ENCODE peak calls at places on chromosomes 11 and 22, in five cellular contexts. One of them, this sample, is unnamed.

GRCh38 chr11:1049911-1050580 is 13.5 kb upstream of the MUC6 start:
- DNase-seq in activated B cell treated with CpG ODN at 0.5 μM for 24 hours: no peak
- DNase-seq in cardiac fibroblast: no peak
- DNase-seq in T-helper 1 cell: peak
- DNase-seq in amygdala: no peak
- DNase-seq in this sample: no peak

GRCh38 chr11:130179396-130180306 is 20.1 kb downstream of the ST14 start:
- DNase-seq in activated B cell treated with CpG ODN at 0.5 μM for 24 hours: no peak
- DNase-seq in cardiac fibroblast: no peak
- DNase-seq in T-helper 1 cell: no peak
- DNase-seq in amygdala: no peak
- DNase-seq in this sample: no peak

GRCh38 chr11:15920856-15921629 is 435.3 kb downstream of the SOX6 start:
- DNase-seq in activated B cell treated with CpG ODN at 0.5 μM for 24 hours: no peak
- DNase-seq in cardiac fibroblast: peak
- DNase-seq in T-helper 1 cell: no peak
- DNase-seq in amygdala: no peak
- DNase-seq in this sample: no peak

GRCh38 chr11:43145653-43146052 is 166.1 kb upstream of the API5 start:
- DNase-seq in activated B cell treated with CpG ODN at 0.5 μM for 24 hours: no peak
- DNase-seq in cardiac fibroblast: no peak
- DNase-seq in T-helper 1 cell: no peak
- DNase-seq in amygdala: no peak
- DNase-seq in this sample: no peak

GRCh38 chr11:69892237-69892985 is 73.2 kb upstream of the FGF3 start:
- DNase-seq in activated B cell treated with CpG ODN at 0.5 μM for 24 hours: no peak
- DNase-seq in cardiac fibroblast: no peak
- DNase-seq in T-helper 1 cell: no peak
- DNase-seq in amygdala: no peak
- DNase-seq in this sample: no peak

GRCh38 chr11:27701262-27702105 is 1.2 kb upstream of the BDNF start:
- DNase-seq in activated B cell treated with CpG ODN at 0.5 μM for 24 hours: no peak
- DNase-seq in cardiac fibroblast: peak
- DNase-seq in T-helper 1 cell: no peak
- DNase-seq in amygdala: no peak
- DNase-seq in this sample: no peak

GRCh38 chr11:10486161-10486840 is 31.2 kb downstream of the AMPD3 start:
- DNase-seq in activated B cell treated with CpG ODN at 0.5 μM for 24 hours: no peak
- DNase-seq in cardiac fibroblast: no peak
- DNase-seq in T-helper 1 cell: no peak
- DNase-seq in amygdala: no peak
- DNase-seq in this sample: no peak

GRCh38 chr11:77813256-77813655 is 7.3 kb downstream of the RSF1 start:
- DNase-seq in activated B cell treated with CpG ODN at 0.5 μM for 24 hours: no peak
- DNase-seq in cardiac fibroblast: no peak
- DNase-seq in T-helper 1 cell: no peak
- DNase-seq in amygdala: no peak
- DNase-seq in this sample: no peak

GRCh38 chr11:108518581-108518980 is 20.4 kb upstream of the POGLUT3 start:
- DNase-seq in activated B cell treated with CpG ODN at 0.5 μM for 24 hours: no peak
- DNase-seq in cardiac fibroblast: no peak
- DNase-seq in T-helper 1 cell: no peak
- DNase-seq in amygdala: no peak
- DNase-seq in this sample: no peak

GRCh38 chr22:26170112-26170492 is 840 bp downstream of the SEZ6L start:
- DNase-seq in activated B cell treated with CpG ODN at 0.5 μM for 24 hours: no peak
- DNase-seq in cardiac fibroblast: no peak
- DNase-seq in T-helper 1 cell: no peak
- DNase-seq in amygdala: no peak
- DNase-seq in this sample: no peak

GRCh38 chr22:25100972-25101371 is 98.7 kb upstream of the CRYBB3 start:
- DNase-seq in activated B cell treated with CpG ODN at 0.5 μM for 24 hours: no peak
- DNase-seq in cardiac fibroblast: no peak
- DNase-seq in T-helper 1 cell: no peak
- DNase-seq in amygdala: no peak
- DNase-seq in this sample: no peak

GRCh38 chr22:49838771-49839717 is 11.4 kb upstream of the BRD1 start:
- DNase-seq in activated B cell treated with CpG ODN at 0.5 μM for 24 hours: peak
- DNase-seq in cardiac fibroblast: no peak
- DNase-seq in T-helper 1 cell: peak
- DNase-seq in amygdala: no peak
- DNase-seq in this sample: peak

GRCh38 chr11:18243783-18244362 is 4.6 kb downstream of the SAA2 start:
- DNase-seq in activated B cell treated with CpG ODN at 0.5 μM for 24 hours: no peak
- DNase-seq in cardiac fibroblast: peak
- DNase-seq in T-helper 1 cell: peak
- DNase-seq in amygdala: no peak
- DNase-seq in this sample: peak

GRCh38 chr22:45516923-45517675 is 14.4 kb downstream of the FBLN1 start:
- DNase-seq in activated B cell treated with CpG ODN at 0.5 μM for 24 hours: no peak
- DNase-seq in cardiac fibroblast: no peak
- DNase-seq in T-helper 1 cell: no peak
- DNase-seq in amygdala: no peak
- DNase-seq in this sample: no peak

GRCh38 chr11:65432686-65433582 is 10.3 kb downstream of the NEAT1 start:
- DNase-seq in activated B cell treated with CpG ODN at 0.5 μM for 24 hours: no peak
- DNase-seq in cardiac fibroblast: peak
- DNase-seq in T-helper 1 cell: no peak
- DNase-seq in amygdala: no peak
- DNase-seq in this sample: no peak

GRCh38 chr11:65791719-65792213 is 4.9 kb downstream of the OVOL1 start:
- DNase-seq in activated B cell treated with CpG ODN at 0.5 μM for 24 hours: peak
- DNase-seq in cardiac fibroblast: no peak
- DNase-seq in T-helper 1 cell: no peak
- DNase-seq in amygdala: no peak
- DNase-seq in this sample: peak

GRCh38 chr11:8089791-8090510 is 8.9 kb downstream of the TUB start:
- DNase-seq in activated B cell treated with CpG ODN at 0.5 μM for 24 hours: no peak
- DNase-seq in cardiac fibroblast: no peak
- DNase-seq in T-helper 1 cell: no peak
- DNase-seq in amygdala: no peak
- DNase-seq in this sample: no peak

GRCh38 chr11:134792044-134792443 is 380.0 kb upstream of the B3GAT1 start:
- DNase-seq in activated B cell treated with CpG ODN at 0.5 μM for 24 hours: no peak
- DNase-seq in cardiac fibroblast: no peak
- DNase-seq in T-helper 1 cell: no peak
- DNase-seq in amygdala: no peak
- DNase-seq in this sample: no peak

GRCh38 chr11:33376331-33377099 is 119.3 kb downstream of the HIPK3 start:
- DNase-seq in activated B cell treated with CpG ODN at 0.5 μM for 24 hours: no peak
- DNase-seq in cardiac fibroblast: peak
- DNase-seq in T-helper 1 cell: no peak
- DNase-seq in amygdala: no peak
- DNase-seq in this sample: no peak

GRCh38 chr11:132032555-132032954 is 662.1 kb downstream of the NTM start:
- DNase-seq in activated B cell treated with CpG ODN at 0.5 μM for 24 hours: no peak
- DNase-seq in cardiac fibroblast: peak
- DNase-seq in T-helper 1 cell: no peak
- DNase-seq in amygdala: no peak
- DNase-seq in this sample: no peak

GRCh38 chr11:113401718-113402117 is 14.1 kb downstream of the ANKK1 start:
- DNase-seq in activated B cell treated with CpG ODN at 0.5 μM for 24 hours: no peak
- DNase-seq in cardiac fibroblast: peak
- DNase-seq in T-helper 1 cell: no peak
- DNase-seq in amygdala: no peak
- DNase-seq in this sample: no peak

GRCh38 chr11:72673943-72674828 is at the start of gene PDE2A:
- DNase-seq in activated B cell treated with CpG ODN at 0.5 μM for 24 hours: no peak
- DNase-seq in cardiac fibroblast: no peak
- DNase-seq in T-helper 1 cell: no peak
- DNase-seq in amygdala: peak
- DNase-seq in this sample: no peak

GRCh38 chr11:117535201-117535869 is 207.7 kb downstream of the CEP164 start:
- DNase-seq in activated B cell treated with CpG ODN at 0.5 μM for 24 hours: no peak
- DNase-seq in cardiac fibroblast: no peak
- DNase-seq in T-helper 1 cell: no peak
- DNase-seq in amygdala: peak
- DNase-seq in this sample: no peak

GRCh38 chr11:111408789-111409727 is 30.0 kb upstream of the POU2AF1 start:
- DNase-seq in activated B cell treated with CpG ODN at 0.5 μM for 24 hours: no peak
- DNase-seq in cardiac fibroblast: peak
- DNase-seq in T-helper 1 cell: no peak
- DNase-seq in amygdala: no peak
- DNase-seq in this sample: no peak

GRCh38 chr11:95119361-95120060 is 29.9 kb downstream of the ENDOD1 start:
- DNase-seq in activated B cell treated with CpG ODN at 0.5 μM for 24 hours: no peak
- DNase-seq in cardiac fibroblast: no peak
- DNase-seq in T-helper 1 cell: no peak
- DNase-seq in amygdala: no peak
- DNase-seq in this sample: no peak

GRCh38 chr11:17486666-17487065 is 10.0 kb upstream of the ABCC8 start:
- DNase-seq in activated B cell treated with CpG ODN at 0.5 μM for 24 hours: no peak
- DNase-seq in cardiac fibroblast: no peak
- DNase-seq in T-helper 1 cell: no peak
- DNase-seq in amygdala: no peak
- DNase-seq in this sample: no peak

GRCh38 chr11:64120951-64121569 is 44.9 kb downstream of the MACROD1 start:
- DNase-seq in activated B cell treated with CpG ODN at 0.5 μM for 24 hours: no peak
- DNase-seq in cardiac fibroblast: peak
- DNase-seq in T-helper 1 cell: no peak
- DNase-seq in amygdala: no peak
- DNase-seq in this sample: no peak

GRCh38 chr11:59062602-59063529 is 23.2 kb upstream of the GLYATL1B start:
- DNase-seq in activated B cell treated with CpG ODN at 0.5 μM for 24 hours: no peak
- DNase-seq in cardiac fibroblast: no peak
- DNase-seq in T-helper 1 cell: no peak
- DNase-seq in amygdala: no peak
- DNase-seq in this sample: no peak

GRCh38 chr22:12601870-12602779 is 2925.9 kb upstream of the OR11H1 start:
- DNase-seq in activated B cell treated with CpG ODN at 0.5 μM for 24 hours: no peak
- DNase-seq in cardiac fibroblast: no peak
- DNase-seq in T-helper 1 cell: no peak
- DNase-seq in amygdala: no peak
- DNase-seq in this sample: no peak

GRCh38 chr22:44142421-44143116 is 38.2 kb upstream of the PARVG start:
- DNase-seq in activated B cell treated with CpG ODN at 0.5 μM for 24 hours: no peak
- DNase-seq in cardiac fibroblast: no peak
- DNase-seq in T-helper 1 cell: no peak
- DNase-seq in amygdala: no peak
- DNase-seq in this sample: no peak

GRCh38 chr11:94845622-94846021 is 77.5 kb downstream of the AMOTL1 start:
- DNase-seq in activated B cell treated with CpG ODN at 0.5 μM for 24 hours: no peak
- DNase-seq in cardiac fibroblast: peak
- DNase-seq in T-helper 1 cell: no peak
- DNase-seq in amygdala: no peak
- DNase-seq in this sample: no peak

GRCh38 chr11:48880021-48880441 is 103.7 kb downstream of the TRIM51G start:
- DNase-seq in activated B cell treated with CpG ODN at 0.5 μM for 24 hours: no peak
- DNase-seq in cardiac fibroblast: no peak
- DNase-seq in T-helper 1 cell: no peak
- DNase-seq in amygdala: no peak
- DNase-seq in this sample: no peak

GRCh38 chr11:72813740-72814138 is 472 bp upstream of the ATG16L2 start:
- DNase-seq in activated B cell treated with CpG ODN at 0.5 μM for 24 hours: no peak
- DNase-seq in cardiac fibroblast: peak
- DNase-seq in T-helper 1 cell: no peak
- DNase-seq in amygdala: no peak
- DNase-seq in this sample: no peak

GRCh38 chr22:20214853-20215252 is 53.3 kb downstream of the RTN4R start:
- DNase-seq in activated B cell treated with CpG ODN at 0.5 μM for 24 hours: no peak
- DNase-seq in cardiac fibroblast: no peak
- DNase-seq in T-helper 1 cell: no peak
- DNase-seq in amygdala: no peak
- DNase-seq in this sample: no peak

GRCh38 chr11:61072316-61073109 is 29.8 kb upstream of the CD5 start:
- DNase-seq in activated B cell treated with CpG ODN at 0.5 μM for 24 hours: no peak
- DNase-seq in cardiac fibroblast: no peak
- DNase-seq in T-helper 1 cell: no peak
- DNase-seq in amygdala: no peak
- DNase-seq in this sample: no peak

GRCh38 chr11:117199061-117199915 is at the start of gene TAGLN:
- DNase-seq in activated B cell treated with CpG ODN at 0.5 μM for 24 hours: no peak
- DNase-seq in cardiac fibroblast: peak
- DNase-seq in T-helper 1 cell: no peak
- DNase-seq in amygdala: no peak
- DNase-seq in this sample: no peak

GRCh38 chr22:45204751-45205623 is 35.7 kb downstream of the KIAA0930 start:
- DNase-seq in activated B cell treated with CpG ODN at 0.5 μM for 24 hours: no peak
- DNase-seq in cardiac fibroblast: no peak
- DNase-seq in T-helper 1 cell: no peak
- DNase-seq in amygdala: no peak
- DNase-seq in this sample: no peak

GRCh38 chr11:128598755-128599154 is 11.4 kb upstream of the ETS1 start:
- DNase-seq in activated B cell treated with CpG ODN at 0.5 μM for 24 hours: no peak
- DNase-seq in cardiac fibroblast: no peak
- DNase-seq in T-helper 1 cell: no peak
- DNase-seq in amygdala: no peak
- DNase-seq in this sample: no peak

GRCh38 chr11:26847459-26847858 is 125.6 kb upstream of the SLC5A12 start:
- DNase-seq in activated B cell treated with CpG ODN at 0.5 μM for 24 hours: no peak
- DNase-seq in cardiac fibroblast: peak
- DNase-seq in T-helper 1 cell: no peak
- DNase-seq in amygdala: no peak
- DNase-seq in this sample: no peak

This sample was measured in activated T-helper 2 cell treated with anti-CD3 and anti-CD28 coated beads, Interferon-gamma antibody, Interleukin-2, Interleukin-4, amounts not matched to agents 10 μg/mL and 5 μg/mL and 100 μg/mL, durations not matched to agents 14 hours and 24 hours and 36 hours.